ENCODE peak calls at places on chromosome 14, in four cellular contexts. W is T-helper 2 cell; U is T-helper 17 cell; M is stimulated activated CD4-positive, alpha-beta T cell treated with anti-CD3 and anti-CD28 coated beads, TNF-alpha, amount 100 ng/mL, for 48 hours. N is an unnamed sample.

GRCh38 chr14:41916313-41916712 is 309.6 kb downstream of the LRFN5 start:
- DNase-seq in W (no peak), U (no peak), M (no peak), N (no peak)

GRCh38 chr14:58815781-58816297 is 178.1 kb downstream of the DACT1 start:
- DNase-seq in W (no peak), U (no peak), M (no peak), N (no peak)

GRCh38 chr14:68584786-68585185 is 208.1 kb downstream of the ZFP36L1 start:
- DNase-seq in W (no peak), U (no peak), M (no peak), N (no peak)

GRCh38 chr14:100536141-100536540 is 51.1 kb downstream of the BEGAIN start:
- DNase-seq in W (no peak), U (no peak), M (no peak), N (no peak)

GRCh38 chr14:73661872-73662271 is 17.1 kb downstream of the DNAL1 start:
- DNase-seq in W (no peak), U (no peak), M (no peak), N (no peak)

GRCh38 chr14:35643513-35643912 is 109.5 kb downstream of the INSM2 start:
- DNase-seq in W (no peak), U (no peak), M (no peak), N (no peak)

GRCh38 chr14:53093206-53093605 is 59.9 kb downstream of the DDHD1 start:
- DNase-seq in W (no peak), U (no peak), M (no peak), N (peak)

GRCh38 chr14:67999290-67999689 is 179.7 kb downstream of the RAD51B start:
- DNase-seq in W (no peak), U (no peak), M (no peak), N (no peak)

GRCh38 chr14:38256358-38256840 is 506 bp upstream of the CLEC14A start:
- DNase-seq in W (peak), U (no peak), M (no peak), N (no peak)

GRCh38 chr14:68468437-68469207 is 324.2 kb downstream of the ZFP36L1 start:
- DNase-seq in W (peak), U (no peak), M (peak), N (no peak)

GRCh38 chr14:83071888-83072501 is 1538.3 kb upstream of the SEL1L start:
- DNase-seq in W (no peak), U (no peak), M (no peak), N (peak)

GRCh38 chr14:104803916-104804371 is 3.0 kb downstream of the ZBTB42 start:
- DNase-seq in W (no peak), U (no peak), M (no peak), N (no peak)

GRCh38 chr14:22668417-22668816 is 24.3 kb upstream of the OR6J1 start:
- DNase-seq in W (no peak), U (no peak), M (no peak), N (peak)

GRCh38 chr14:32513571-32514009 is 184.5 kb downstream of the AKAP6 start:
- DNase-seq in W (no peak), U (no peak), M (no peak), N (no peak)

GRCh38 chr14:77498120-77498979 is at the start of gene ISM2:
- DNase-seq in W (peak), U (no peak), M (peak), N (no peak)

GRCh38 chr14:63204407-63205280 is at the start of gene RHOJ:
- DNase-seq in W (no peak), U (no peak), M (no peak), N (no peak)

N was measured in stromal cell of bone marrow.